ENCODE peak calls at places on chromosomes 16 and 17, in eight cellular contexts. Z, C, F, P, R, H, J and Q are unnamed samples.

GRCh38 chr17:73424571-73424970 is 112.8 kb upstream of the CDC42EP4 start:
- DNase-seq in H (no peak), P (no peak), R (no peak), Z (no peak), J (no peak), F (no peak), C (no peak), Q (no peak)

GRCh38 chr16:13254998-13255614 is 353.7 kb downstream of the SHISA9 start:
- DNase-seq in P (no peak), J (no peak), R (no peak), C (no peak), H (no peak), Z (no peak), F (no peak), Q (no peak)

GRCh38 chr17:46071796-46072195 is 72.7 kb downstream of the STH start:
- DNase-seq in F (no peak), C (no peak), Z (no peak), P (no peak), R (no peak), H (no peak), J (no peak), Q (no peak)

GRCh38 chr17:13776027-13776551 is 174.4 kb upstream of the HS3ST3A1 start:
- DNase-seq in C (no peak), Z (no peak), R (no peak), F (no peak), J (no peak), P (no peak), H (no peak), Q (no peak)

GRCh38 chr17:67884766-67885165 is 59.5 kb downstream of the BPTF start:
- DNase-seq in Z (no peak), J (no peak), F (no peak), C (no peak), R (no peak), H (no peak), P (no peak), Q (no peak)

GRCh38 chr17:81681672-81682071 is 1.9 kb downstream of the ARL16 start:
- DNase-seq in R (no peak), J (no peak), H (no peak), Z (no peak), P (no peak), F (no peak), C (peak; percentile 65), Q (no peak)

GRCh38 chr17:40346768-40347154 is 17.8 kb downstream of the GJD3 start:
- DNase-seq in H (no peak), J (no peak), P (no peak), F (no peak), C (no peak), R (no peak), Z (no peak), Q (no peak)

GRCh38 chr17:81194225-81194760 is 28.3 kb upstream of the AATK start:
- DNase-seq in H (no peak), C (no peak), F (no peak), P (no peak), Z (no peak), R (no peak), J (no peak), Q (no peak)

GRCh38 chr16:81599034-81599744 is 154.6 kb downstream of the CMIP start:
- DNase-seq in F (no peak), P (no peak), R (no peak), C (peak; percentile 31), H (no peak), Z (no peak), J (no peak), Q (no peak)

GRCh38 chr16:89633064-89633631 is 19.7 kb downstream of the DPEP1 start:
- DNase-seq in J (no peak), H (no peak), P (no peak), R (peak; percentile 20), C (no peak), F (peak; percentile 87), Z (no peak), Q (no peak)

GRCh38 chr17:45816966-45817365 is 27.7 kb upstream of the SPPL2C start:
- DNase-seq in C (no peak), F (no peak), J (no peak), P (no peak), Z (no peak), R (no peak), H (no peak), Q (no peak)

GRCh38 chr16:5041604-5042133 is 7.9 kb upstream of the NAGPA start:
- DNase-seq in Z (no peak), C (no peak), P (no peak), J (no peak), F (peak; percentile 70), H (no peak), R (peak; percentile 64), Q (no peak)

DNA sequence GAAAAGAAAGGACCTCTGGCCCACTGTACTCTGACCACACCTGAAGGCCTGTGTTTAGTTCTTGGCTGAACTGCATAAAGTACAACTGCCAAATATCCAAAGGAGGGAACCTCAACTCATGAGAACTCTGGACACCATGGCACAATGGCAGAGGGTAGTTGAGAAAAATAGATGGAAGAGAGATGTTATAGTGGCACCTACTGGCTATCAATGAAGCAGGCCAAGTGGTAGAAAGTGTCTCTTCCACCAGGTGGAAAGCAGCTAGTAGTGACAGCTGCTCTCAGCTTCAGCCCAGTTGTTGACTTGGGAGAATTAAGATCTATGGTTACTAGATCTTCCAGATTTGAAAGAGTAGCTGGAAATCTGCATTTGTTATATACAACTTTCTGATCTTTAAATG is 3.2 kb downstream of the MED31 start:
- DNase-seq in C (no peak), P (no peak), H (peak; percentile 19), J (no peak), Z (no peak), F (peak; percentile 22), R (no peak), Q (no peak)
- TF ChIP-seq CTCF in C (peak; percentile 21), P (no peak), H (no peak), J (no peak), Z (no peak), F (peak; percentile 61), R (peak; percentile 32), Q (peak; percentile 15)

GRCh38 chr17:2898255-2898926 is 102.2 kb downstream of the RAP1GAP2 start:
- DNase-seq in F (no peak), P (no peak), R (no peak), J (no peak), Z (no peak), H (no peak), C (peak; percentile 93), Q (no peak)
- TF ChIP-seq CTCF in F (no peak), P (no peak), R (no peak), J (no peak), Z (no peak), H (no peak), C (no peak), Q (no peak)

GRCh38 chr17:76529224-76529642 is 8.3 kb downstream of the CYGB start:
- DNase-seq in F (peak; percentile 77), C (peak; percentile 58), H (peak; percentile 40), J (peak; percentile 81), P (no peak), Z (no peak), R (peak; percentile 64), Q (peak; percentile 96)

GRCh38 chr17:76529643-76530488 is 7.6 kb downstream of the CYGB start:
- DNase-seq in R (peak; percentile 57), Z (peak; percentile 44), P (no peak), J (peak; percentile 85), H (peak; percentile 30), C (peak; percentile 69), F (peak; percentile 38), Q (peak; percentile 91)

GRCh38 chr17:76528156-76528527 is 9.4 kb downstream of the CYGB start:
- DNase-seq in R (no peak), F (no peak), P (no peak), H (no peak), C (no peak), J (peak; percentile 67), Z (no peak), Q (no peak)

GRCh38 chr17:76528528-76529223 is 8.8 kb downstream of the CYGB start:
- DNase-seq in C (no peak), J (no peak), F (no peak), R (no peak), Z (no peak), P (no peak), H (no peak), Q (peak; percentile 77)

GRCh38 chr17:76527430-76528111 is 9.9 kb downstream of the CYGB start:
- DNase-seq in Z (no peak), R (peak; percentile 80), P (no peak), H (peak; percentile 66), J (peak; percentile 81), F (no peak), C (peak; percentile 39), Q (peak; percentile 96)
- TF ChIP-seq CTCF in Z (no peak), R (no peak), P (no peak), H (peak; percentile 20), J (no peak), F (no peak), C (no peak), Q (peak; percentile 40)

DNA sequence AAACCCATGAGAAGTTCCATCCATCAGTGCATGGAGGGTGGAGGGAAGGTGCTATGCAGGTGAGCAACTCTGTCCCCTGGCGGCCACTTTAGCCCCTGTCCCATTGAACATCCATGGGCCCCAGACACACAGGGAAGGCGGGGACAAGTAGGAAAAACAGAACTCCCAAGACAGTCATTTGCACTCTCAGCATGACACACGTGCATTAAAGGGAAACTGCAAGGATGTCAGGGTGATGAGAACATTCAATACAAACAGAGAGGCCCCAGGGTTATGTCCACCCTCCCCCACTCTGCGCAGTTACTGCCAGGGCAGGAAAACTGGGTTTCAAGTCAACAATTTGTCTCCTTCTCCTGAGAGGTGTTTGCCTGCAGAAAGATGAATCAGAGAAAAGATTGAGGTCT is 44.0 kb upstream of the AKTIP start:
- DNase-seq in H (peak; percentile 17), R (peak; percentile 54), Z (peak; percentile 23), P (no peak), F (no peak), J (no peak), C (no peak), Q (peak; percentile 3)
- TF ChIP-seq CTCF in H (peak; percentile 32), R (peak; percentile 25), Z (peak; percentile 24), P (peak; percentile 59), F (peak; percentile 44), J (no peak), C (no peak), Q (peak; percentile 40)

DNA sequence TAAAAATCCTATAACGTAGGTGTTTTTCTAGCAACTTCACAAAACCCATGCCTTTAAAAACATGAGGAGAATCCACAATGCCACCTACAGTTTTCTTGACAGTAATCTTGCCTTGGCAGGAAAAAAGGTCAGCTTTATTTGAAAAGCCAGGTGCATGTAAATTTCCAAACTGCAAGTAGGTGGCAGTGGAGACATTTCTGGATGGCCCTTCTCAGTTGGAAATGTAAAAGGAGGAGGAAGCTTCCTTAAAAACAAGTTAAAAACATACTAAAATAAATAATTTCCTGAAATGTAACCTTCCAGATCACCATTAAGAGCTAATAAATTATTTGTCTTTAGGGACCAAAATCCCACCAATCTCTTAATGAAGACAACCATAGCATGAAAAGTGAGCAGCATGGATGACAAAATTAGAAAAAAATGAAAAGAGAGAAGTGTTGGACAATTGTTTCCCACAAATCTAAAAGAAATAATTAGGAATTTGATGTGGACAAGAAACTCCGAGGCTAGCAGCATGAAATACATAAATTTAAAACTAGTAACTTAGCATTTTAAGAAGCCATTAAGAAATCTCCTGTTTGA is 152.2 kb downstream of the SNX11 start:
- DNase-seq in Z (no peak), H (peak; percentile 62), J (no peak), F (peak; percentile 25), P (no peak), C (peak; percentile 41), R (peak; percentile 72), Q (peak; percentile 57)
- TF ChIP-seq CTCF in Z (peak; percentile 60), H (peak; percentile 53), J (peak; percentile 25), F (peak; percentile 68), P (peak; percentile 71), C (peak; percentile 79), R (peak; percentile 69), Q (peak; percentile 54)